ENCODE peak calls at places on chromosome 2, in seven cellular contexts. H, D, L, N, Y, E and T are unnamed samples.

GRCh38 chr2:220695397-220696279 is 876.5 kb downstream of the EPHA4 start:
- DNase-seq in L (no peak), E (no peak), D (no peak), Y (no peak), N (no peak), H (no peak), T (no peak)

GRCh38 chr2:113876503-113877387 is 13.1 kb upstream of the ACTR3 start:
- DNase-seq in H (no peak), Y (no peak), D (peak), L (peak), N (no peak), E (no peak), T (no peak)

GRCh38 chr2:178478102-178478441 is 328 bp downstream of the FKBP7 start:
- DNase-seq in Y (no peak), D (no peak), N (peak), L (no peak), H (no peak), E (no peak), T (no peak)

GRCh38 chr2:234996467-234997270 is 44.9 kb downstream of the SH3BP4 start:
- DNase-seq in N (no peak), Y (peak), E (no peak), L (peak), D (no peak), H (peak), T (no peak)

GRCh38 chr2:176685908-176686307 is 416.7 kb downstream of the MTX2 start:
- DNase-seq in Y (no peak), D (no peak), E (no peak), H (no peak), N (no peak), L (no peak), T (no peak)

GRCh38 chr2:201130524-201131186 is 14.7 kb downstream of the CFLAR start:
- DNase-seq in E (no peak), H (peak), D (no peak), N (no peak), Y (no peak), L (no peak), T (no peak)

GRCh38 chr2:119066272-119066804 is 92.2 kb downstream of the C1QL2 start:
- DNase-seq in E (no peak), Y (no peak), N (no peak), D (no peak), H (no peak), L (no peak), T (no peak)

GRCh38 chr2:165594935-165595255 is 125.4 kb downstream of the CSRNP3 start:
- DNase-seq in H (no peak), N (no peak), Y (no peak), E (peak), D (no peak), L (no peak), T (no peak)

GRCh38 chr2:229909090-229909489 is 12.7 kb downstream of the TRIP12 start:
- DNase-seq in H (no peak), D (no peak), E (no peak), N (no peak), L (no peak), Y (no peak), T (no peak)

GRCh38 chr2:42999856-43000241 is 207.5 kb upstream of the HAAO start:
- DNase-seq in N (no peak), D (no peak), E (no peak), H (no peak), Y (no peak), L (no peak), T (peak)

GRCh38 chr2:100124746-100125145 is 17.6 kb downstream of the AFF3 start:
- DNase-seq in D (no peak), Y (no peak), L (no peak), N (no peak), H (no peak), E (no peak), T (no peak)

GRCh38 chr2:171390941-171391516 is 42.8 kb downstream of the METTL8 start:
- DNase-seq in L (no peak), H (no peak), D (no peak), E (no peak), Y (no peak), N (no peak), T (no peak)

GRCh38 chr2:75224636-75225094 is 25.3 kb upstream of the TACR1 start:
- DNase-seq in D (no peak), L (no peak), E (no peak), N (no peak), H (no peak), Y (no peak), T (peak)

GRCh38 chr2:72293620-72294019 is 146.0 kb upstream of the CYP26B1 start:
- DNase-seq in N (no peak), L (no peak), Y (no peak), H (no peak), E (no peak), D (no peak), T (no peak)

GRCh38 chr2:72289736-72290135 is 142.1 kb upstream of the CYP26B1 start:
- DNase-seq in Y (no peak), L (no peak), E (no peak), D (no peak), H (no peak), N (no peak), T (no peak)

GRCh38 chr2:72289283-72289682 is 141.6 kb upstream of the CYP26B1 start:
- DNase-seq in N (no peak), H (no peak), E (no peak), Y (no peak), D (no peak), L (no peak), T (no peak)

GRCh38 chr2:72292433-72292832 is 144.8 kb upstream of the CYP26B1 start:
- DNase-seq in N (no peak), D (no peak), H (no peak), E (no peak), L (no peak), Y (no peak), T (no peak)

DNA sequence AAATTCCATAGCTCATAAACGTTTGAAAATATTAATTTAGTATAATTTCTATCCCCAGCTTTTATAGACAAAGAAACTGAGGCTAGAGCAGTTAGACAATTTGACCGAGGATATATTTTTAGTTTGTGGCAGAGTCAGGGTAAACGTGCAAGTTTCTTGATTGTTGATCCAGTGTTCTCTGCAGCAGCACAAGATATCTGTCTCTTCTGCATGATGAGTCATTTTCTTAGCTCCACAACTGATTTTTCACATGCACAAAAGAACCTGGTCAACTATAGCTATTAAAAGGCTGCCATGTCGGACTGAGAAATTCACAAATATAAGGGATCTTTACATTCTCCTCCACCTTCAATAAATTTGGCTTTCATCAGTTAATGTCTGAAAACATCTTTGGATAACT is 143.4 kb upstream of the CYP26B1 start:
- DNase-seq in H (no peak), E (no peak), D (no peak), N (no peak), Y (no peak), L (no peak), T (no peak)
- TF ChIP-seq YY1 in H (no peak), E (no peak), D (no peak), N (no peak), Y (no peak), L (no peak), T (no peak)

GRCh38 chr2:11121099-11121822 is 34.0 kb upstream of the SLC66A3 start:
- DNase-seq in N (no peak), L (no peak), H (no peak), D (no peak), E (no peak), Y (no peak), T (no peak)
- TF ChIP-seq YY1 in N (no peak), L (no peak), H (no peak), D (no peak), E (no peak), Y (no peak), T (no peak)

DNA sequence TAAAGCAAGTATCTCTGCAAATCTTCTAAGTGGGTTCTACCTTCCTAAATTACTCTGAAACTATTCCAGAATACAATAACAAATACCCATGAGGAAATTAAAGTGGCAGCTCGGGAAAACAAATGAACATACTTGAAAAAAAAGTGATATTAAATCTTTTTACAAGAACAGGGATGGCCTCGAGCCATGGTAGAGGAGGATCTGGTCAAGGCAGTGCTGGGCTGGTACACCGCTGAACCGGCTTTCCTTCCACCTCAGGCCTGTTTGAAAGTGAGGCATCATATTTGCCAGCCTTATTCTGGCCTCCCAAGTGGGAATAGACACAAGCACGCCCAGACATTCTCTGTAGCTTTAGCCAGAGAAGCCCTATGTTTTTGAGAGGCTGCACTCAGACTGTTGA is 124.5 kb upstream of the CDCA7 start:
- DNase-seq in D (no peak), E (no peak), Y (no peak), N (no peak), H (no peak), L (no peak), T (no peak)
- TF ChIP-seq YY1 in D (no peak), E (no peak), Y (no peak), N (no peak), H (no peak), L (no peak), T (no peak)

GRCh38 chr2:222292113-222292737 is 6.6 kb downstream of the PAX3 start:
- DNase-seq in E (no peak), L (no peak), H (no peak), D (no peak), Y (no peak), N (no peak), T (no peak)

GRCh38 chr2:222295368-222296041 is 3.3 kb downstream of the PAX3 start:
- DNase-seq in N (no peak), Y (peak), D (no peak), E (no peak), H (no peak), L (no peak), T (no peak)

GRCh38 chr2:222294996-222295367 is 3.8 kb downstream of the PAX3 start:
- DNase-seq in H (no peak), N (no peak), Y (no peak), L (no peak), D (no peak), E (no peak), T (no peak)

GRCh38 chr2:222292738-222293134 is 6.1 kb downstream of the PAX3 start:
- DNase-seq in H (no peak), E (no peak), D (no peak), Y (no peak), L (no peak), N (no peak), T (no peak)

GRCh38 chr2:222293660-222294630 is 4.9 kb downstream of the PAX3 start:
- DNase-seq in E (no peak), N (no peak), L (no peak), D (no peak), H (no peak), Y (peak), T (no peak)
- TF ChIP-seq YY1 in E (no peak), N (no peak), L (no peak), D (no peak), H (no peak), Y (no peak), T (no peak)

DNA sequence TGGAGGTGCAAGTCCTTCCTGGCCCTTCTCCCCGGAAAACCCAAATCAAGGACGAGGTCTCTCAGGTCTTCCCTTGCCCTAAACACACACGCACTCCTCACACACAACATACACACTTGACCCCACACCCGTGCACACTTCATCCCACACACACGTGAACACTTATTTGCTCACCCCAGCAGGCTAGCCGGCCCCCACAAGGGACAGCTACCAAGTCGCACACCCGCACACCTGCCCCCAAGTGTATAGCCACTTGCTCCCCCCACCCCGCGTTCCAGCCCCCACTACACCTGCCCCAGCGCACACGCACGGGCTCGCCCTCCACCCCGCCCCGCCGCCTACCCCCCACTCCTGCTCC is 359 bp downstream of the TGFBRAP1 start:
- DNase-seq in L (peak), Y (no peak), N (no peak), E (no peak), D (no peak), H (no peak), T (no peak)
- TF ChIP-seq YY1 in L (no peak), Y (no peak), N (no peak), E (no peak), D (no peak), H (no peak), T (no peak)

DNA sequence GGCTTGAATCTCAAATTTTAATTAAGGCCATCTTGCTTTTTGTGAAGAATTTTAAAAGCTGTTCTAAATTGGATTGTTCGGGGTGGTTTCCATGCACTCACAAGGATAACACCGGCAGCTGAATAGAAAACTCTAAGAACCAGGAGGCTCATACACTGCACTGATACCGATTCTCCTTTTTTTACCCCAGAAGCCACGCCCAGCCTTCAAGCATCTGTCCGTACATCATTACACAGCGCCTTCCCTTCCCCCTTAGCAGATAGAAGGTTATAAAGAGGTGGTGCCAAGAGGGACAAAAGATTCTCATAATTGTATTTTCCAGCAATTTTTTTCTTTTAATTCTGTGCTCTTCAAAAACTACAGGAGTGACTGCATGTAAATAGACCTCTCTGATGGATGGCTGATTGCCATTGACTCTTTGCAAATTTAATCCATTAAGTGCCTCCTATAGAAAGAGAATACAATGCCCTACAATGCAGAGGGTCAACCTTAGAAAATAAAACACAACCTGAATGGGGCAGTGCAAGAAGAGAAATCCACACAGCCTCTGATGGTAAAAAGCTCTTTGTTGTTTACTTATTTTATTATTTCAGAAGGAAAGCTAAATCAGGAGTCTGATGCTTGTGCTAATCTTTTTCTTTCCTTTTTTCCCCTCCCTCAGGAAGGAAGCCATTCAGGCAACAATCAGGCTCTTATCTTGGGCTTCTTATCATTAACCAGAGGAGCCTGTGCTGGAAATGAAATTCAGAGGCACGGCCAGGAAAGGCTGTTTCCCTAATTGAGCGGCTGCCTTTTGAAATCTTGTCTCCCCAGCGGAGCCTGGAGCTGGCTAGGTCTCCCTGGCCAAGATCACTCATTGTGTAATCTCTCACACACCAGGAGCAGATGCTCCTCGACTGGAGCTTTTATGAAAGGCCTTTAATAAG is 198.9 kb upstream of the NABP1 start:
- DNase-seq in N (no peak), Y (no peak), E (no peak), L (peak), D (no peak), H (no peak), T (peak)
- TF ChIP-seq YY1 in N (no peak), Y (no peak), E (no peak), L (no peak), D (no peak), H (no peak), T (no peak)

GRCh38 chr2:216698291-216698690 is 2.9 kb upstream of the IGFBP5 start:
- DNase-seq in Y (no peak), L (no peak), E (no peak), H (no peak), D (no peak), N (no peak), T (no peak)

GRCh38 chr2:216695401-216695821 is at the start of gene IGFBP5:
- DNase-seq in H (peak), E (no peak), Y (peak), N (peak), D (no peak), L (no peak), T (peak)

GRCh38 chr2:216696751-216697560 is 1.6 kb upstream of the IGFBP5 start:
- DNase-seq in Y (no peak), H (no peak), E (no peak), N (peak), D (peak), L (no peak), T (no peak)

GRCh38 chr2:216694826-216695217 is 527 bp downstream of the IGFBP5 start:
- DNase-seq in N (no peak), E (no peak), Y (no peak), L (no peak), D (no peak), H (no peak), T (no peak)

DNA sequence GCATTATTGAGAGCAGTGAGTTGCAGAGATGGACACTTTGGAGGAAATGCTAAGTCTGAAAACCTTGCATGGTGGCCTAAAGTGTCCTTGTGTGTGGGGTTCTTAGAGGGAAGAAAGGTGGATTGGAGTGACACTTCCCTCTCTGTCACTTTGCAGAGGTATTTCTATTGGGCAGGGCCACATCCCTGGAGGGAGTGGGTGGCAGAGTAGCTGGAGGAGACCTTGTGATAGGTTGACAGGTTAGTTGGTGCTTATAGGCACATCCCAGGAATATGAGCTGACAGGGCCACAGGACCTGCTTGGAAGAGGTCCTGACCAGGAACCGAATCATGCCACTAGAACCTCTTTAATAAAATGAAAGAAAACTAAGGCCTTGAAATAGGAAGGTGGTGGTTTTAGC is 972 bp upstream of the IGFBP5 start:
- DNase-seq in N (no peak), Y (no peak), H (no peak), D (no peak), L (no peak), E (no peak), T (no peak)
- TF ChIP-seq YY1 in N (no peak), Y (no peak), H (no peak), D (no peak), L (no peak), E (no peak), T (no peak)

GRCh38 chr2:236568068-236568921 is 1.3 kb upstream of the ACKR3 start:
- DNase-seq in Y (peak), L (no peak), D (no peak), N (no peak), H (no peak), E (no peak), T (peak)
- TF ChIP-seq YY1 in Y (no peak), L (no peak), D (no peak), N (no peak), H (no peak), E (peak), T (no peak)

GRCh38 chr2:204550738-204551137 is 5.5 kb downstream of the PARD3B start:
- DNase-seq in N (no peak), H (peak), E (no peak), L (no peak), D (no peak), Y (no peak), T (no peak)

GRCh38 chr2:204545861-204546773 is 842 bp downstream of the PARD3B start:
- DNase-seq in Y (no peak), N (no peak), L (no peak), E (no peak), D (no peak), H (no peak), T (no peak)

GRCh38 chr2:204542967-204543608 is 2.2 kb upstream of the PARD3B start:
- DNase-seq in Y (no peak), H (no peak), E (no peak), L (no peak), D (no peak), N (no peak), T (no peak)

GRCh38 chr2:204541637-204542036 is 3.6 kb upstream of the PARD3B start:
- DNase-seq in E (no peak), D (no peak), N (no peak), Y (no peak), H (no peak), L (no peak), T (no peak)

GRCh38 chr2:204544961-204545860 is at the start of gene PARD3B:
- DNase-seq in N (peak), H (peak), Y (peak), D (peak), E (no peak), L (peak), T (peak)
- TF ChIP-seq YY1 in N (no peak), H (no peak), Y (no peak), D (no peak), E (no peak), L (no peak), T (no peak)